ENCODE peak calls at places on chromosomes 3 and 15, in eight cellular contexts. C, M, Z, V, Q, B, G and W are unnamed samples.

GRCh38 chr15:70286110-70286806 is 188.5 kb upstream of the TLE3 start:
- DNase-seq in C (no peak), M (no peak), Z (peak; percentile 16), V (no peak), Q (no peak), B (no peak), G (no peak), W (peak; percentile 60)

GRCh38 chr3:46640927-46641326 is 28.6 kb downstream of the FAM240A start:
- DNase-seq in C (no peak), M (no peak), Z (no peak), V (no peak), Q (no peak), B (no peak), G (no peak), W (no peak)

GRCh38 chr3:172312006-172312405 is 136.2 kb downstream of the GHSR start:
- DNase-seq in C (peak; percentile 68), M (peak; percentile 53), Z (no peak), V (no peak), Q (no peak), B (no peak), G (no peak), W (no peak)

GRCh38 chr15:80925597-80926059 is 64.0 kb downstream of the MESD start:
- DNase-seq in C (no peak), M (no peak), Z (no peak), V (no peak), Q (no peak), B (peak; percentile 17), G (no peak), W (no peak)

GRCh38 chr15:69813881-69814280 is 283.8 kb downstream of the TLE3 start:
- DNase-seq in C (no peak), M (no peak), Z (no peak), V (no peak), Q (no peak), B (peak; percentile 17), G (no peak), W (no peak)

GRCh38 chr3:9183011-9183410 is 66.4 kb downstream of the SRGAP3 start:
- DNase-seq in C (no peak), M (no peak), Z (no peak), V (no peak), Q (peak; percentile 90), B (no peak), G (no peak), W (no peak)

GRCh38 chr15:78007211-78007956 is 70.1 kb downstream of the TBC1D2B start:
- DNase-seq in C (no peak), M (no peak), Z (no peak), V (no peak), Q (no peak), B (no peak), G (no peak), W (no peak)

GRCh38 chr3:176321099-176321498 is 876.2 kb downstream of the TBL1XR1 start:
- DNase-seq in C (no peak), M (no peak), Z (no peak), V (no peak), Q (no peak), B (no peak), G (no peak), W (no peak)

GRCh38 chr15:89841306-89841705 is 26.7 kb upstream of the ANPEP start:
- DNase-seq in C (no peak), M (no peak), Z (no peak), V (no peak), Q (no peak), B (no peak), G (no peak), W (no peak)

GRCh38 chr15:27619204-27619603 is 479.9 kb downstream of the OCA2 start:
- DNase-seq in C (no peak), M (no peak), Z (no peak), V (no peak), Q (no peak), B (no peak), G (no peak), W (no peak)

GRCh38 chr3:65732060-65732933 is 306.4 kb downstream of the MAGI1 start:
- DNase-seq in C (peak; percentile 40), M (peak; percentile 73), Z (peak; percentile 58), V (no peak), Q (peak; percentile 92), B (peak; percentile 68), G (no peak), W (peak; percentile 37)

GRCh38 chr15:46174122-46174521 is 539.3 kb downstream of the SQOR start:
- DNase-seq in C (no peak), M (no peak), Z (no peak), V (no peak), Q (no peak), B (no peak), G (no peak), W (no peak)

GRCh38 chr3:68904578-68904977 is 27.8 kb downstream of the TAFA4 start:
- DNase-seq in C (no peak), M (no peak), Z (no peak), V (no peak), Q (no peak), B (no peak), G (no peak), W (no peak)

GRCh38 chr15:83474578-83474977 is 27.4 kb downstream of the SH3GL3 start:
- DNase-seq in C (no peak), M (no peak), Z (no peak), V (no peak), Q (no peak), B (no peak), G (no peak), W (no peak)

GRCh38 chr3:17258823-17259436 is 374.2 kb downstream of the PLCL2 start:
- DNase-seq in C (peak; percentile 10), M (peak; percentile 53), Z (peak; percentile 27), V (no peak), Q (peak; percentile 61), B (peak; percentile 29), G (no peak), W (peak; percentile 38)

GRCh38 chr3:30438121-30438520 is 168.3 kb upstream of the TGFBR2 start:
- DNase-seq in C (no peak), M (no peak), Z (no peak), V (no peak), Q (no peak), B (no peak), G (no peak), W (no peak)

GRCh38 chr3:52518723-52519444 is 14.8 kb downstream of the NT5DC2 start:
- DNase-seq in C (no peak), M (no peak), Z (no peak), V (no peak), Q (no peak), B (peak; percentile 37), G (no peak), W (no peak)

GRCh38 chr15:38320181-38320580 is 67.5 kb downstream of the SPRED1 start:
- DNase-seq in C (no peak), M (peak; percentile 62), Z (no peak), V (no peak), Q (no peak), B (no peak), G (no peak), W (no peak)

GRCh38 chr3:12154151-12154550 is 4.6 kb downstream of the TIMP4 start:
- DNase-seq in C (no peak), M (peak; percentile 47), Z (no peak), V (no peak), Q (peak; percentile 26), B (peak; percentile 58), G (no peak), W (no peak)